ENCODE peak calls at places on chromosome 3, in four cellular contexts. One of them, this sample, is unnamed.

GRCh38 chr3:135018171-135018923 is 223.3 kb downstream of the EPHB1 start:
- DNase-seq in lower lobe of right lung: no peak
- DNase-seq in left ventricle myocardium inferior: no peak
- DNase-seq in HCT116: no peak
- DNase-seq in this sample: no peak

GRCh38 chr3:3801510-3801841 is 2.2 kb downstream of the LRRN1 start:
- DNase-seq in lower lobe of right lung: no peak
- DNase-seq in left ventricle myocardium inferior: no peak
- DNase-seq in HCT116: no peak
- DNase-seq in this sample: no peak

GRCh38 chr3:106703524-106703923 is 673.7 kb upstream of the CCDC54 start:
- DNase-seq in lower lobe of right lung: no peak
- DNase-seq in left ventricle myocardium inferior: no peak
- DNase-seq in HCT116: no peak
- DNase-seq in this sample: no peak

GRCh38 chr3:11711826-11712225 is 68.1 kb upstream of the VGLL4 start:
- DNase-seq in lower lobe of right lung: no peak
- DNase-seq in left ventricle myocardium inferior: no peak
- DNase-seq in HCT116: no peak
- DNase-seq in this sample: no peak

GRCh38 chr3:30418443-30418842 is 188.0 kb upstream of the TGFBR2 start:
- DNase-seq in lower lobe of right lung: no peak
- DNase-seq in left ventricle myocardium inferior: no peak
- DNase-seq in HCT116: no peak
- DNase-seq in this sample: no peak

GRCh38 chr3:51798561-51798960 is 19.5 kb upstream of the IQCF6 start:
- DNase-seq in lower lobe of right lung: no peak
- DNase-seq in left ventricle myocardium inferior: no peak
- DNase-seq in HCT116: no peak
- DNase-seq in this sample: no peak

GRCh38 chr3:112308151-112308911 is 14.3 kb upstream of the SLC9C1 start:
- DNase-seq in lower lobe of right lung: no peak
- DNase-seq in left ventricle myocardium inferior: no peak
- DNase-seq in HCT116: no peak
- DNase-seq in this sample: peak

GRCh38 chr3:64011685-64012084 is 11.6 kb downstream of the PSMD6 start:
- DNase-seq in lower lobe of right lung: no peak
- DNase-seq in left ventricle myocardium inferior: no peak
- DNase-seq in HCT116: no peak
- DNase-seq in this sample: no peak

GRCh38 chr3:64088408-64089136 is 65.3 kb upstream of the PSMD6 start:
- DNase-seq in lower lobe of right lung: no peak
- DNase-seq in left ventricle myocardium inferior: no peak
- DNase-seq in HCT116: no peak
- DNase-seq in this sample: no peak

GRCh38 chr3:187223799-187224198 is 26.5 kb downstream of the RTP1 start:
- DNase-seq in lower lobe of right lung: no peak
- DNase-seq in left ventricle myocardium inferior: no peak
- DNase-seq in HCT116: no peak
- DNase-seq in this sample: no peak

GRCh38 chr3:25483456-25483855 is 55.4 kb downstream of the RARB start:
- DNase-seq in lower lobe of right lung: no peak
- DNase-seq in left ventricle myocardium inferior: no peak
- DNase-seq in HCT116: no peak
- DNase-seq in this sample: no peak

GRCh38 chr3:47664519-47664918 is 85.9 kb upstream of the CSPG5 start:
- DNase-seq in lower lobe of right lung: no peak
- DNase-seq in left ventricle myocardium inferior: no peak
- DNase-seq in HCT116: peak
- DNase-seq in this sample: no peak

GRCh38 chr3:177050466-177051237 is 146.6 kb downstream of the TBL1XR1 start:
- DNase-seq in lower lobe of right lung: no peak
- DNase-seq in left ventricle myocardium inferior: no peak
- DNase-seq in HCT116: peak
- DNase-seq in this sample: no peak

GRCh38 chr3:170869645-170870593 is at the start of gene RPL22L1:
- DNase-seq in lower lobe of right lung: peak
- DNase-seq in left ventricle myocardium inferior: peak
- DNase-seq in HCT116: peak
- DNase-seq in this sample: peak

GRCh38 chr3:136186330-136186729 is 9.8 kb downstream of the MSL2 start:
- DNase-seq in lower lobe of right lung: no peak
- DNase-seq in left ventricle myocardium inferior: no peak
- DNase-seq in HCT116: no peak
- DNase-seq in this sample: no peak

GRCh38 chr3:24396338-24396737 is 98.3 kb downstream of the THRB start:
- DNase-seq in lower lobe of right lung: no peak
- DNase-seq in left ventricle myocardium inferior: no peak
- DNase-seq in HCT116: no peak
- DNase-seq in this sample: no peak

GRCh38 chr3:126556637-126557414 is 1.9 kb downstream of the C3orf22 start:
- DNase-seq in lower lobe of right lung: peak
- DNase-seq in left ventricle myocardium inferior: no peak
- DNase-seq in HCT116: no peak
- DNase-seq in this sample: no peak

GRCh38 chr3:94887056-94887455 is 824.2 kb downstream of the NSUN3 start:
- DNase-seq in lower lobe of right lung: no peak
- DNase-seq in left ventricle myocardium inferior: no peak
- DNase-seq in HCT116: no peak
- DNase-seq in this sample: no peak

GRCh38 chr3:172394692-172395091 is 53.6 kb downstream of the GHSR start:
- DNase-seq in lower lobe of right lung: no peak
- DNase-seq in left ventricle myocardium inferior: no peak
- DNase-seq in HCT116: no peak
- DNase-seq in this sample: no peak

GRCh38 chr3:41190509-41191284 is 8.6 kb upstream of the CTNNB1 start:
- DNase-seq in lower lobe of right lung: no peak
- DNase-seq in left ventricle myocardium inferior: no peak
- DNase-seq in HCT116: no peak
- DNase-seq in this sample: no peak

GRCh38 chr3:45143673-45144670 is 2.2 kb downstream of the CDCP1 start:
- DNase-seq in lower lobe of right lung: no peak
- DNase-seq in left ventricle myocardium inferior: no peak
- DNase-seq in HCT116: no peak
- DNase-seq in this sample: peak

GRCh38 chr3:34000301-34000700 is 201.9 kb downstream of the PDCD6IP start:
- DNase-seq in lower lobe of right lung: no peak
- DNase-seq in left ventricle myocardium inferior: no peak
- DNase-seq in HCT116: no peak
- DNase-seq in this sample: no peak

GRCh38 chr3:157868168-157868567 is 238.1 kb downstream of the SHOX2 start:
- DNase-seq in lower lobe of right lung: no peak
- DNase-seq in left ventricle myocardium inferior: no peak
- DNase-seq in HCT116: no peak
- DNase-seq in this sample: no peak

GRCh38 chr3:150697646-150698045 is 6.1 kb downstream of the ERICH6 start:
- DNase-seq in lower lobe of right lung: no peak
- DNase-seq in left ventricle myocardium inferior: no peak
- DNase-seq in HCT116: no peak
- DNase-seq in this sample: no peak

GRCh38 chr3:52721002-52721741 is 15.3 kb downstream of the SPCS1 start:
- DNase-seq in lower lobe of right lung: no peak
- DNase-seq in left ventricle myocardium inferior: no peak
- DNase-seq in HCT116: no peak
- DNase-seq in this sample: no peak

GRCh38 chr3:126937533-126938432 is 45.1 kb upstream of the PLXNA1 start:
- DNase-seq in lower lobe of right lung: no peak
- DNase-seq in left ventricle myocardium inferior: peak
- DNase-seq in HCT116: no peak
- DNase-seq in this sample: no peak

GRCh38 chr3:29144361-29144760 is 136.5 kb upstream of the RBMS3 start:
- DNase-seq in lower lobe of right lung: no peak
- DNase-seq in left ventricle myocardium inferior: no peak
- DNase-seq in HCT116: no peak
- DNase-seq in this sample: no peak

GRCh38 chr3:27914199-27914598 is 192.1 kb upstream of the EOMES start:
- DNase-seq in lower lobe of right lung: no peak
- DNase-seq in left ventricle myocardium inferior: no peak
- DNase-seq in HCT116: no peak
- DNase-seq in this sample: no peak
- TF ChIP-seq CTCF in lower lobe of right lung: no peak
- TF ChIP-seq CTCF in left ventricle myocardium inferior: no peak
- TF ChIP-seq CTCF in HCT116: peak
- TF ChIP-seq CTCF in this sample: no peak

GRCh38 chr3:159899198-159899597 is 89.4 kb upstream of the IL12A start:
- DNase-seq in lower lobe of right lung: no peak
- DNase-seq in left ventricle myocardium inferior: no peak
- DNase-seq in HCT116: no peak
- DNase-seq in this sample: no peak

GRCh38 chr3:159895430-159895829 is 93.2 kb upstream of the IL12A start:
- DNase-seq in lower lobe of right lung: no peak
- DNase-seq in left ventricle myocardium inferior: no peak
- DNase-seq in HCT116: no peak
- DNase-seq in this sample: no peak

GRCh38 chr3:159896543-159896942 is 92.1 kb upstream of the IL12A start:
- DNase-seq in lower lobe of right lung: no peak
- DNase-seq in left ventricle myocardium inferior: no peak
- DNase-seq in HCT116: no peak
- DNase-seq in this sample: no peak

GRCh38 chr3:159898147-159898546 is 90.5 kb upstream of the IL12A start:
- DNase-seq in lower lobe of right lung: no peak
- DNase-seq in left ventricle myocardium inferior: peak
- DNase-seq in HCT116: no peak
- DNase-seq in this sample: no peak

DNA sequence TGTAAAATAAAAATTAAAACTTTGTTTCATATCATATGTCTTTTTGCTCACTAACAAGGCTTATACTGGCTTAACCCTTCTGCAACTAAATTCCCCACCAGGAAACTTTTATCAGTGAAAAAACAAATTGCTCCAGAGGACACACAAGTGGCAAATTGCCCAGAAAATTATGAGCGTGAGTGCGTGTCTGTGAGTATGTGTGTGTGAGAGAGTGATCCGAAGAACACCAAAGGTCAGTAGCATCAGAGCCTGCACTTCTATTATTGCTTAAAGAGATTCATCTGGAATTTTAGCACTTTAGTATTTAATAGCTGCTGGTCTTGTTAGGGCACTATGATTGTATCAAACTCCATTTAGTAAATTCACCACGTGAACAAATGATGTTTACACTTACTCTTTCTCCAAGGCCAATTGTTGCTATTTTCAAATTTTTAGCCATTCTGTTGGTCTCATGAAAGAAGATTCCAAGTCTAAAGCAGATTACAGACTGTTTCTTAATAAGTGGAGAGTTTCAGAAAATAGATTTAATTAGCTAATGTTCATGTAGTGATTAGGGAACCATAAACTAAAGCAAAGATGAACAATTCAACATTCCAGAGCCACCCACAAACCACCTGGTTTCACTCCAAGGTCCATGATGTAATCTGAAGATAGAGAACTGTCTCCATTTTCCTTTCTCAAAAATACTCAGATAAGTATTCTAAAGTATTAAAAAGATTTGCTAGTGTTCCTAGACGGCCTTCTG is 91.1 kb upstream of the IL12A start:
- DNase-seq in lower lobe of right lung: no peak
- DNase-seq in left ventricle myocardium inferior: no peak
- DNase-seq in HCT116: no peak
- DNase-seq in this sample: no peak
- H3K27ac ChIP-seq in lower lobe of right lung: no peak
- H3K27ac ChIP-seq in left ventricle myocardium inferior: peak
- H3K27ac ChIP-seq in HCT116: no peak
- H3K27ac ChIP-seq in this sample: no peak

DNA sequence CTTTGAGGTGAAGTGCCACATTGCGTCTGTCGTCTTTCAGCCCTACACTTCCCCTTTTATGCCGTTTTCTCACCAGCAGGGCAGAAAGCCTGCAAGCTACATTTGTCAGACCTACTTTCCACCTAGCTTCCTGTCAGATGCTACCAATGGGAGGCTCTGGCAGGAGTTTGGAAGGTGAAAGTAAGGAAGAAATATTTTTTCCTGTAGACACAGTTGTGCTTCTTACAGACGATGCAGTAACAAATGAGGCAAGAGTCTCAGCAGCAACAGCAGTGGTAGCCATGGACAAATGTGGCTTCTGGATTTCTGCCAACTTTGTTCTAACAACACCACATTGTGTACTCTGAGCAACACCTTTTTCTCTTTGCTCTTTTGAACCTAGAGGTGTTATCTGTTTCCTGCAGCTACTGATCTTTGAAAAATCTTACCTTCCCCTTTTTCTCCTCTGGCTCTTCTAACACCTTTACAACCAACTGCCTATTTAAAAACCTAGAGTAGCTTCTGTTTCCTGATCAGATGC is 70.6 kb upstream of the STT3B start:
- DNase-seq in lower lobe of right lung: no peak
- DNase-seq in left ventricle myocardium inferior: no peak
- DNase-seq in HCT116: no peak
- DNase-seq in this sample: no peak
- TF ChIP-seq CTCF in lower lobe of right lung: no peak
- TF ChIP-seq CTCF in left ventricle myocardium inferior: no peak
- TF ChIP-seq CTCF in HCT116: no peak
- TF ChIP-seq CTCF in this sample: no peak

GRCh38 chr3:185552358-185552877 is at the start of gene LIPH:
- DNase-seq in lower lobe of right lung: no peak
- DNase-seq in left ventricle myocardium inferior: no peak
- DNase-seq in HCT116: peak
- DNase-seq in this sample: no peak
- H3K27ac ChIP-seq in lower lobe of right lung: peak
- H3K27ac ChIP-seq in left ventricle myocardium inferior: peak
- H3K27ac ChIP-seq in HCT116: peak
- H3K27ac ChIP-seq in this sample: no peak

GRCh38 chr3:139715736-139716135 is 38.0 kb upstream of the NMNAT3 start:
- DNase-seq in lower lobe of right lung: no peak
- DNase-seq in left ventricle myocardium inferior: no peak
- DNase-seq in HCT116: no peak
- DNase-seq in this sample: no peak

GRCh38 chr3:139716908-139717485 is 39.2 kb upstream of the NMNAT3 start:
- DNase-seq in lower lobe of right lung: no peak
- DNase-seq in left ventricle myocardium inferior: no peak
- DNase-seq in HCT116: no peak
- DNase-seq in this sample: no peak

GRCh38 chr3:139721370-139721769 is 43.6 kb upstream of the NMNAT3 start:
- DNase-seq in lower lobe of right lung: no peak
- DNase-seq in left ventricle myocardium inferior: no peak
- DNase-seq in HCT116: no peak
- DNase-seq in this sample: no peak

GRCh38 chr3:139718415-139718814 is 40.6 kb upstream of the NMNAT3 start:
- DNase-seq in lower lobe of right lung: no peak
- DNase-seq in left ventricle myocardium inferior: peak
- DNase-seq in HCT116: peak
- DNase-seq in this sample: peak
- TF ChIP-seq CTCF in lower lobe of right lung: peak
- TF ChIP-seq CTCF in left ventricle myocardium inferior: peak
- TF ChIP-seq CTCF in HCT116: peak
- TF ChIP-seq CTCF in this sample: no peak

GRCh38 chr3:9649791-9650521 is 651 bp downstream of the MTMR14 start:
- DNase-seq in lower lobe of right lung: no peak
- DNase-seq in left ventricle myocardium inferior: no peak
- DNase-seq in HCT116: no peak
- DNase-seq in this sample: no peak
- H3K27ac ChIP-seq in lower lobe of right lung: peak
- H3K27ac ChIP-seq in left ventricle myocardium inferior: peak
- H3K27ac ChIP-seq in HCT116: peak
- H3K27ac ChIP-seq in this sample: peak

This sample was measured in thyroid gland.